ENCODE peak calls at places on chromosomes 7 and 10, in four cellular contexts. H is A549, F is HAP-1, N is neural progenitor cell. U is an unnamed sample.

GRCh38 chr7:86867163-86867762 is 192.2 kb downstream of the ELAPOR2 start:
- DNase-seq in H (no peak), F (no peak), N (peak; percentile 76), U (no peak)

GRCh38 chr7:38129579-38129978 is 48.5 kb upstream of the STARD3NL start:
- DNase-seq in H (no peak), F (no peak), N (no peak), U (no peak)

GRCh38 chr7:117216010-117216409 is 106.8 kb downstream of the WNT2 start:
- DNase-seq in H (no peak), F (no peak), N (no peak), U (no peak)

GRCh38 chr7:106793015-106793651 is 71.9 kb upstream of the PIK3CG start:
- DNase-seq in H (peak; percentile 38), F (peak; percentile 33), N (peak; percentile 46), U (peak; percentile 35)

GRCh38 chr7:55133630-55134392 is 115.0 kb downstream of the EGFR start:
- DNase-seq in H (peak; percentile 86), F (no peak), N (no peak), U (no peak)

GRCh38 chr10:108775911-108776475 is 1147.3 kb downstream of the XPNPEP1 start:
- DNase-seq in H (no peak), F (no peak), N (no peak), U (no peak)

GRCh38 chr7:38274927-38275326 is 1.5 kb upstream of the TARP start:
- DNase-seq in H (no peak), F (no peak), N (no peak), U (no peak)

GRCh38 chr10:27504897-27505457 is 873 bp downstream of the RAB18 start:
- DNase-seq in H (no peak), F (no peak), N (no peak), U (peak; percentile 20)

GRCh38 chr7:113004726-113005454 is 81.7 kb downstream of the GPR85 start:
- DNase-seq in H (no peak), F (no peak), N (no peak), U (no peak)

GRCh38 chr10:127016331-127016730 is 111.1 kb downstream of the DOCK1 start:
- DNase-seq in H (no peak), F (no peak), N (no peak), U (no peak)

GRCh38 chr10:97028126-97028831 is 157.5 kb downstream of the SLIT1 start:
- DNase-seq in H (no peak), F (no peak), N (no peak), U (no peak)

GRCh38 chr7:132441935-132442334 is 134.3 kb downstream of the PLXNA4 start:
- DNase-seq in H (no peak), F (no peak), N (no peak), U (no peak)

GRCh38 chr7:130008941-130009847 is 42.0 kb downstream of the ZC3HC1 start:
- DNase-seq in H (peak; percentile 55), F (no peak), N (no peak), U (peak; percentile 66)

GRCh38 chr10:122054046-122055025 is 65.4 kb downstream of the TACC2 start:
- DNase-seq in H (peak; percentile 90), F (no peak), N (peak; percentile 75), U (peak; percentile 51)

GRCh38 chr10:57921140-57921539 is 346.6 kb downstream of the IPMK start:
- DNase-seq in H (no peak), F (no peak), N (no peak), U (no peak)

GRCh38 chr7:93601363-93601762 is 26.8 kb upstream of the CALCR start:
- DNase-seq in H (peak; percentile 2), F (no peak), N (peak; percentile 13), U (peak; percentile 2)

GRCh38 chr10:67782556-67782955 is 55.4 kb downstream of the DNAJC12 start:
- DNase-seq in H (no peak), F (no peak), N (no peak), U (no peak)

GRCh38 chr10:50508315-50509051 is 115.3 kb downstream of the SGMS1 start:
- DNase-seq in H (no peak), F (no peak), N (no peak), U (peak; percentile 31)

GRCh38 chr7:100475549-100475948 is 3.5 kb downstream of the TSC22D4 start:
- DNase-seq in H (no peak), F (no peak), N (no peak), U (no peak)

GRCh38 chr7:45384499-45384898 is 189.7 kb upstream of the ADCY1 start:
- DNase-seq in H (peak; percentile 60), F (no peak), N (no peak), U (no peak)

GRCh38 chr7:20340839-20341238 is 10.1 kb downstream of the ITGB8 start:
- DNase-seq in H (no peak), F (peak; percentile 72), N (peak; percentile 73), U (no peak)

GRCh38 chr10:5869156-5869555 is 20.5 kb downstream of the ANKRD16 start:
- DNase-seq in H (no peak), F (no peak), N (no peak), U (no peak)

GRCh38 chr7:137395425-137395824 is 51.9 kb upstream of the PTN start:
- DNase-seq in H (no peak), F (no peak), N (no peak), U (no peak)

GRCh38 chr7:88291401-88292173 is 15.1 kb downstream of the STEAP4 start:
- DNase-seq in H (peak; percentile 50), F (no peak), N (no peak), U (peak; percentile 26)

GRCh38 chr10:60230892-60231291 is 158.8 kb downstream of the ANK3 start:
- DNase-seq in H (no peak), F (no peak), N (no peak), U (no peak)

GRCh38 chr7:129807863-129808262 is 144.9 kb downstream of the UBE2H start:
- DNase-seq in H (peak; percentile 46), F (no peak), N (no peak), U (no peak)

GRCh38 chr7:2640858-2641257 is 9.1 kb downstream of the TTYH3 start:
- DNase-seq in H (no peak), F (no peak), N (no peak), U (no peak)

GRCh38 chr10:120495226-120495625 is 38.2 kb downstream of the PLPP4 start:
- DNase-seq in H (no peak), F (no peak), N (no peak), U (no peak)

GRCh38 chr7:100863406-100863950 is 3.7 kb upstream of the TRIP6 start:
- DNase-seq in H (no peak), F (no peak), N (no peak), U (peak; percentile 89)

GRCh38 chr7:130921391-130922180 is 187.6 kb upstream of the KLF14 start:
- DNase-seq in H (no peak), F (no peak), N (peak; percentile 90), U (peak; percentile 71)

GRCh38 chr7:73606801-73607691 is 17.3 kb downstream of the MLXIPL start:
- DNase-seq in H (peak; percentile 59), F (peak; percentile 39), N (peak; percentile 94), U (no peak)

GRCh38 chr10:69828115-69828870 is 26.6 kb downstream of the COL13A1 start:
- DNase-seq in H (no peak), F (no peak), N (no peak), U (no peak)

GRCh38 chr10:107163904-107164861 is at the start of gene SORCS1:
- DNase-seq in H (no peak), F (no peak), N (peak; percentile 87), U (no peak)

GRCh38 chr7:47906883-47907282 is 41.4 kb downstream of the PKD1L1 start:
- DNase-seq in H (no peak), F (no peak), N (no peak), U (no peak)

GRCh38 chr7:47901542-47901941 is 46.7 kb downstream of the PKD1L1 start:
- DNase-seq in H (no peak), F (no peak), N (peak; percentile 41), U (no peak)

GRCh38 chr7:47905071-47905920 is 43.0 kb downstream of the PKD1L1 start:
- DNase-seq in H (no peak), F (no peak), N (peak; percentile 85), U (no peak)

GRCh38 chr7:47897831-47898230 is 50.4 kb downstream of the PKD1L1 start:
- DNase-seq in H (no peak), F (no peak), N (no peak), U (no peak)

DNA sequence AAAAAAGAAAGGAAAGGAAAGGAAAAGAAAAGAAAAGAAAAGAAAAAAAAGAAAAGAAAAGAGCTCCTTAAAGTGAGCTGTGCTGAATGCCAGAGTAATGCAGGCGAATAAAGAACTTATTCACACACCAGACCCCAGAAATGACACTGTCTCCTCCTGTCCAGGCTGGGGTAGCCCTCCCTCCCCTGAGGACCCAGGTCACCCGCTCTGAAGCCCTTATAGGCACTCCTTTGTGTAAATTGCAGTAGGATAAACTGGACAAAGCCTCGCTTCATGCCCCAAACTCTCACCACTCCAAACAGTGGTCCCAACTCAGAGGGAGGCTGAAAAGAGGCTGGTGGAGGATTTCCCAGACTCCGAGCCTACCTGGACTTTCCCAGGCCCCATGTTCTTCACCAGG is 46.3 kb downstream of the PKD1L1 start:
- DNase-seq in H (no peak), F (no peak), N (no peak), U (no peak)
- H3K4me3 ChIP-seq in H (no peak overlapping the region), F (no peak overlapping the region), N (no peak overlapping the region), U (no peak overlapping the region)

GRCh38 chr10:33048223-33048622 is 90.2 kb upstream of the ITGB1 start:
- DNase-seq in H (no peak), F (no peak), N (no peak), U (no peak)

GRCh38 chr10:33046792-33047191 is 88.8 kb upstream of the ITGB1 start:
- DNase-seq in H (no peak), F (no peak), N (no peak), U (no peak)

GRCh38 chr10:33052476-33052875 is 94.4 kb upstream of the ITGB1 start:
- DNase-seq in H (no peak), F (no peak), N (no peak), U (no peak)

GRCh38 chr10:33042565-33042964 is 84.5 kb upstream of the ITGB1 start:
- DNase-seq in H (peak; percentile 25), F (no peak), N (no peak), U (no peak)

GRCh38 chr10:33047655-33048054 is 89.6 kb upstream of the ITGB1 start:
- DNase-seq in H (no peak), F (no peak), N (no peak), U (no peak)
- H3K4me3 ChIP-seq in H (no peak overlapping the region), F (no peak overlapping the region), N (no peak overlapping the region), U (no peak overlapping the region)

GRCh38 chr7:15707570-15707969 is 21.1 kb upstream of the MEOX2 start:
- DNase-seq in H (no peak), F (no peak), N (no peak), U (no peak)
- H3K4me3 ChIP-seq in H (no peak overlapping the region), F (no peak overlapping the region), N (no peak overlapping the region), U (no peak overlapping the region)

DNA sequence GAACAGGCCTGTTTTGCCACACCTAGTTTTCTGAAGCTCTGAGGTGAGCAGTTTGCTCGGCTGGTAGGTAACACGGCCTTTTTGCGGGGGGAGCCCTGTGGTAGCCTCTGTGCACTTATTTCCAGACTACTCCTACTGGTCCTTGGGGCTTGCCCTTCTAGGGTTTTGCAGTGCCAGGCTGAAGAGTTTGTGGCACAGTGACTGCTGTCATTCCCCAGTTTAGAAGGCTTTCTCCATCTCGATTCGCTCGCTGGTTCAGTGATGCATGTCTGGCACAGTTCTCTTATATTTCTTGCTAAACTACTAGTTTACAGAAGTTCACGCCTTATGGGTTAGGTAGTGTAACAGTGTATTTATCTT is 711 bp downstream of the KIF20B start:
- DNase-seq in H (no peak), F (peak; percentile 15), N (peak; percentile 8), U (no peak)
- H3K4me3 ChIP-seq in H (peak overlapping the region; percentile 54), F (peak overlapping the region; percentile 79), N (peak overlapping the region; percentile 75), U (no peak overlapping the region)